ENCODE peak calls at places on chromosomes 3 and 15, in nine cellular contexts. One of them, this sample, is unnamed.
A peak's percentile ranks its signal among the peaks of the same experiment; 100 is the strongest.

GRCh38 chr3:124552224-124552623 is 178.0 kb upstream of the UMPS start:
- DNase-seq in immature natural killer cell: no peak
- DNase-seq in H4: peak; percentile 83
- DNase-seq in mesendoderm: no peak
- DNase-seq in caudate nucleus: no peak
- DNase-seq in T-cell: no peak
- DNase-seq in Daoy: peak; percentile 72
- DNase-seq in KG1: no peak
- DNase-seq in A673: no peak
- DNase-seq in this sample: peak; percentile 83

GRCh38 chr3:9291991-9292390 is 42.5 kb upstream of the SRGAP3 start:
- DNase-seq in immature natural killer cell: no peak
- DNase-seq in H4: no peak
- DNase-seq in mesendoderm: no peak
- DNase-seq in caudate nucleus: no peak
- DNase-seq in T-cell: no peak
- DNase-seq in Daoy: no peak
- DNase-seq in KG1: no peak
- DNase-seq in A673: no peak
- DNase-seq in this sample: no peak

GRCh38 chr3:105444725-105445124 is 78.0 kb downstream of the ALCAM start:
- DNase-seq in immature natural killer cell: no peak
- DNase-seq in H4: no peak
- DNase-seq in mesendoderm: no peak
- DNase-seq in caudate nucleus: no peak
- DNase-seq in T-cell: no peak
- DNase-seq in Daoy: no peak
- DNase-seq in KG1: no peak
- DNase-seq in A673: no peak
- DNase-seq in this sample: no peak

GRCh38 chr3:32239638-32240550 is 1.4 kb downstream of the CMTM8 start:
- DNase-seq in immature natural killer cell: peak; percentile 14
- DNase-seq in H4: peak; percentile 25
- DNase-seq in mesendoderm: peak; percentile 83
- DNase-seq in caudate nucleus: no peak
- DNase-seq in T-cell: peak; percentile 34
- DNase-seq in Daoy: peak; percentile 13
- DNase-seq in KG1: peak; percentile 10
- DNase-seq in A673: peak; percentile 64
- DNase-seq in this sample: peak; percentile 65

GRCh38 chr15:64791401-64791800 is 16.0 kb upstream of the RBPMS2 start:
- DNase-seq in immature natural killer cell: no peak
- DNase-seq in H4: no peak
- DNase-seq in mesendoderm: no peak
- DNase-seq in caudate nucleus: no peak
- DNase-seq in T-cell: no peak
- DNase-seq in Daoy: no peak
- DNase-seq in KG1: no peak
- DNase-seq in A673: no peak
- DNase-seq in this sample: no peak

GRCh38 chr3:11001658-11002021 is 9.1 kb downstream of the SLC6A1 start:
- DNase-seq in immature natural killer cell: no peak
- DNase-seq in H4: no peak
- DNase-seq in mesendoderm: no peak
- DNase-seq in caudate nucleus: no peak
- DNase-seq in T-cell: no peak
- DNase-seq in Daoy: no peak
- DNase-seq in KG1: no peak
- DNase-seq in A673: no peak
- DNase-seq in this sample: no peak

GRCh38 chr3:42601898-42602581 is 1.6 kb downstream of the NKTR start:
- DNase-seq in immature natural killer cell: no peak
- DNase-seq in H4: no peak
- DNase-seq in mesendoderm: peak; percentile 38
- DNase-seq in caudate nucleus: no peak
- DNase-seq in T-cell: no peak
- DNase-seq in Daoy: no peak
- DNase-seq in KG1: no peak
- DNase-seq in A673: no peak
- DNase-seq in this sample: peak; percentile 51

GRCh38 chr3:173876476-173876875 is 478.9 kb downstream of the NLGN1 start:
- DNase-seq in immature natural killer cell: no peak
- DNase-seq in H4: no peak
- DNase-seq in mesendoderm: no peak
- DNase-seq in caudate nucleus: no peak
- DNase-seq in T-cell: no peak
- DNase-seq in Daoy: no peak
- DNase-seq in KG1: no peak
- DNase-seq in A673: no peak
- DNase-seq in this sample: no peak

GRCh38 chr3:177468331-177468730 is 271.0 kb upstream of the TBL1XR1 start:
- DNase-seq in immature natural killer cell: no peak
- DNase-seq in H4: peak; percentile 98
- DNase-seq in mesendoderm: peak; percentile 87
- DNase-seq in caudate nucleus: no peak
- DNase-seq in T-cell: no peak
- DNase-seq in Daoy: peak; percentile 98
- DNase-seq in KG1: no peak
- DNase-seq in A673: no peak
- DNase-seq in this sample: no peak

GRCh38 chr3:37456270-37456708 is 281.9 kb upstream of the LRRFIP2 start:
- DNase-seq in immature natural killer cell: no peak
- DNase-seq in H4: no peak
- DNase-seq in mesendoderm: peak; percentile 34
- DNase-seq in caudate nucleus: peak; percentile 11
- DNase-seq in T-cell: no peak
- DNase-seq in Daoy: peak; percentile 37
- DNase-seq in KG1: no peak
- DNase-seq in A673: peak; percentile 92
- DNase-seq in this sample: no peak

GRCh38 chr15:67515090-67515489 is 5.8 kb upstream of the C15orf61 start:
- DNase-seq in immature natural killer cell: no peak
- DNase-seq in H4: no peak
- DNase-seq in mesendoderm: no peak
- DNase-seq in caudate nucleus: no peak
- DNase-seq in T-cell: no peak
- DNase-seq in Daoy: no peak
- DNase-seq in KG1: no peak
- DNase-seq in A673: no peak
- DNase-seq in this sample: no peak

GRCh38 chr15:44193651-44194396 is 1.2 kb downstream of the FRMD5 start:
- DNase-seq in immature natural killer cell: no peak
- DNase-seq in H4: peak; percentile 5
- DNase-seq in mesendoderm: peak; percentile 51
- DNase-seq in caudate nucleus: peak; percentile 10
- DNase-seq in T-cell: no peak
- DNase-seq in Daoy: peak; percentile 49
- DNase-seq in KG1: no peak
- DNase-seq in A673: peak; percentile 11
- DNase-seq in this sample: no peak

GRCh38 chr3:15859507-15860013 is 61.8 kb upstream of the ANKRD28 start:
- DNase-seq in immature natural killer cell: peak; percentile 79
- DNase-seq in H4: peak; percentile 77
- DNase-seq in mesendoderm: peak; percentile 92
- DNase-seq in caudate nucleus: peak; percentile 72
- DNase-seq in T-cell: peak; percentile 28
- DNase-seq in Daoy: peak; percentile 91
- DNase-seq in KG1: peak; percentile 79
- DNase-seq in A673: peak; percentile 94
- DNase-seq in this sample: peak; percentile 30

GRCh38 chr15:74573987-74574386 is 33.0 kb downstream of the ARID3B start:
- DNase-seq in immature natural killer cell: no peak
- DNase-seq in H4: no peak
- DNase-seq in mesendoderm: no peak
- DNase-seq in caudate nucleus: no peak
- DNase-seq in T-cell: no peak
- DNase-seq in Daoy: peak; percentile 20
- DNase-seq in KG1: no peak
- DNase-seq in A673: no peak
- DNase-seq in this sample: peak; percentile 43

GRCh38 chr3:117356296-117356695 is 646.7 kb downstream of the TUSC7 start:
- DNase-seq in immature natural killer cell: no peak
- DNase-seq in H4: no peak
- DNase-seq in mesendoderm: peak; percentile 5
- DNase-seq in caudate nucleus: no peak
- DNase-seq in T-cell: no peak
- DNase-seq in Daoy: no peak
- DNase-seq in KG1: no peak
- DNase-seq in A673: no peak
- DNase-seq in this sample: no peak

GRCh38 chr15:87609474-87609873 is 647.1 kb downstream of the NTRK3 start:
- DNase-seq in immature natural killer cell: no peak
- DNase-seq in H4: peak; percentile 77
- DNase-seq in mesendoderm: no peak
- DNase-seq in caudate nucleus: no peak
- DNase-seq in T-cell: no peak
- DNase-seq in Daoy: peak; percentile 71
- DNase-seq in KG1: no peak
- DNase-seq in A673: peak; percentile 7
- DNase-seq in this sample: no peak

GRCh38 chr3:109702252-109702651 is 364.9 kb upstream of the DPPA4 start:
- DNase-seq in immature natural killer cell: no peak
- DNase-seq in H4: peak; percentile 43
- DNase-seq in mesendoderm: no peak
- DNase-seq in caudate nucleus: no peak
- DNase-seq in T-cell: no peak
- DNase-seq in Daoy: no peak
- DNase-seq in KG1: no peak
- DNase-seq in A673: no peak
- DNase-seq in this sample: no peak

This sample was measured in dermis microvascular lymphatic vessel endothelial cell.